ENCODE peak calls at places on chromosomes 11 and 22, in four cellular contexts. O is HepG2; S is esophagus muscularis mucosa; L is CD8-positive, alpha-beta T cell. X is an unnamed sample.
A peak's percentile ranks its signal among the peaks of the same experiment; 100 is the strongest.

GRCh38 chr11:7651700-7652099 is 21.6 kb downstream of the CYB5R2 start:
- DNase-seq in O (no peak), S (no peak), L (no peak), X (no peak)

GRCh38 chr11:130137999-130138398 is 21.6 kb upstream of the ST14 start:
- DNase-seq in O (no peak), S (no peak), L (no peak), X (no peak)

GRCh38 chr22:40922484-40923303 is 28.5 kb upstream of the RBX1 start:
- DNase-seq in O (peak; percentile 40), S (no peak), L (no peak), X (peak; percentile 56)

GRCh38 chr22:24954856-24955255 is 2.3 kb downstream of the KIAA1671 start:
- DNase-seq in O (no peak), S (no peak), L (no peak), X (no peak)

GRCh38 chr11:15101072-15101701 is 13.5 kb upstream of the INSC start:
- DNase-seq in O (peak; percentile 39), S (peak; percentile 86), L (peak; percentile 30), X (peak; percentile 71)

GRCh38 chr11:77999446-77999845 is 5.0 kb upstream of the INTS4 start:
- DNase-seq in O (no peak), S (no peak), L (no peak), X (no peak)

GRCh38 chr11:128888034-128888985 is 2.8 kb upstream of the KCNJ5 start:
- DNase-seq in O (no peak), S (no peak), L (no peak), X (no peak)

GRCh38 chr11:114063829-114064201 is 4.3 kb downstream of the ZBTB16 start:
- DNase-seq in O (no peak), S (no peak), L (no peak), X (no peak)

GRCh38 chr11:15773024-15773423 is 583.3 kb downstream of the SOX6 start:
- DNase-seq in O (no peak), S (no peak), L (no peak), X (no peak)

GRCh38 chr11:69481393-69481844 is at the start of gene LINC01488:
- DNase-seq in O (no peak), S (no peak), L (no peak), X (no peak)

GRCh38 chr22:22431271-22432220 is 77.0 kb downstream of the ZNF280B start:
- DNase-seq in O (peak; percentile 49), S (no peak), L (peak; percentile 49), X (peak; percentile 71)

GRCh38 chr11:20840341-20840740 is 171.0 kb downstream of the NELL1 start:
- DNase-seq in O (no peak), S (no peak), L (no peak), X (no peak)

GRCh38 chr11:109184376-109184775 is 237.6 kb upstream of the C11orf87 start:
- DNase-seq in O (no peak), S (no peak), L (no peak), X (no peak)

GRCh38 chr22:40694409-40694808 is 15.1 kb downstream of the MCHR1 start:
- DNase-seq in O (no peak), S (no peak), L (no peak), X (no peak)

GRCh38 chr11:62680825-62681240 is 2.0 kb upstream of the UBXN1 start:
- DNase-seq in O (peak; percentile 80), S (no peak), L (peak; percentile 44), X (peak; percentile 66)

GRCh38 chr22:49569286-49570031 is 258.2 kb downstream of the BRD1 start:
- DNase-seq in O (no peak), S (no peak), L (no peak), X (peak; percentile 22)

GRCh38 chr11:69122642-69123431 is 32.9 kb upstream of the SMIM38 start:
- DNase-seq in O (peak; percentile 91), S (no peak), L (peak; percentile 75), X (peak; percentile 98)

GRCh38 chr11:36411202-36411640 is 98.9 kb downstream of the TRAF6 start:
- DNase-seq in O (no peak), S (no peak), L (no peak), X (no peak)

GRCh38 chr11:104700609-104701008 is 197.7 kb downstream of the CASP12 start:
- DNase-seq in O (no peak), S (no peak), L (no peak), X (no peak)

GRCh38 chr22:18067548-18068341 is 10.0 kb upstream of the PEX26 start:
- DNase-seq in O (no peak), S (no peak), L (no peak), X (no peak)

GRCh38 chr11:66080055-66080817 is 10.2 kb downstream of the PACS1 start:
- DNase-seq in O (peak; percentile 34), S (no peak), L (peak; percentile 84), X (peak; percentile 38)

GRCh38 chr22:29877620-29878019 is 5.4 kb upstream of the MTMR3 start:
- DNase-seq in O (no peak), S (no peak), L (no peak), X (no peak)

GRCh38 chr22:30893434-30894370 is 74.9 kb downstream of the MORC2 start:
- DNase-seq in O (no peak), S (no peak), L (no peak), X (no peak)

GRCh38 chr22:22458896-22459588 is 49.5 kb downstream of the ZNF280B start:
- DNase-seq in O (no peak), S (no peak), L (no peak), X (no peak)

GRCh38 chr11:1759151-1759850 is 4.4 kb downstream of the CTSD start:
- DNase-seq in O (no peak), S (no peak), L (peak; percentile 9), X (no peak)

GRCh38 chr22:38947321-38948112 is 9.9 kb upstream of the APOBEC3A start:
- DNase-seq in O (no peak), S (no peak), L (no peak), X (no peak)

GRCh38 chr11:10646005-10646404 is 47.5 kb downstream of the IRAG1 start:
- DNase-seq in O (no peak), S (no peak), L (no peak), X (no peak)

GRCh38 chr11:133966924-133967598 is 10.3 kb upstream of the IGSF9B start:
- DNase-seq in O (no peak), S (no peak), L (peak; percentile 72), X (no peak)

GRCh38 chr11:44306469-44307244 is 3.3 kb downstream of the ALX4 start:
- DNase-seq in O (no peak), S (no peak), L (peak; percentile 4), X (no peak)

GRCh38 chr22:42271191-42271813 is 849 bp upstream of the TCF20 start:
- DNase-seq in O (no peak), S (no peak), L (no peak), X (no peak)

GRCh38 chr11:127376316-127376715 is 375.7 kb upstream of the KIRREL3 start:
- DNase-seq in O (no peak), S (no peak), L (no peak), X (no peak)

GRCh38 chr11:96215826-96216225 is 127.2 kb downstream of the MAML2 start:
- DNase-seq in O (no peak), S (no peak), L (no peak), X (no peak)
- H3K4me1 ChIP-seq in O (peaks cover 65% of the 10 kb centered on the region), S (peaks cover 69% of the 10 kb centered on the region), L (peaks cover 100% of the 10 kb centered on the region), X (peaks cover 51% of the 10 kb centered on the region)

GRCh38 chr11:68015467-68015866 is 5.3 kb downstream of the ALDH3B1 start:
- DNase-seq in O (no peak), S (no peak), L (no peak), X (no peak)

GRCh38 chr11:68014966-68015447 is 4.9 kb downstream of the ALDH3B1 start:
- DNase-seq in O (no peak), S (no peak), L (no peak), X (no peak)

GRCh38 chr11:68017858-68018729 is 8.0 kb downstream of the ALDH3B1 start:
- DNase-seq in O (no peak), S (no peak), L (no peak), X (no peak)

GRCh38 chr11:68016904-68017817 is 7.0 kb downstream of the ALDH3B1 start:
- DNase-seq in O (peak; percentile 94), S (no peak), L (no peak), X (peak; percentile 75)

GRCh38 chr11:68016161-68016903 is 6.2 kb downstream of the ALDH3B1 start:
- DNase-seq in O (no peak), S (no peak), L (no peak), X (no peak)
- H3K4me1 ChIP-seq in O (peaks cover 93% of the 10 kb centered on the region), S (peaks cover 48% of the 10 kb centered on the region), L (no peaks in the 10 kb centered on the region), X (peaks cover 42% of the 10 kb centered on the region)

DNA sequence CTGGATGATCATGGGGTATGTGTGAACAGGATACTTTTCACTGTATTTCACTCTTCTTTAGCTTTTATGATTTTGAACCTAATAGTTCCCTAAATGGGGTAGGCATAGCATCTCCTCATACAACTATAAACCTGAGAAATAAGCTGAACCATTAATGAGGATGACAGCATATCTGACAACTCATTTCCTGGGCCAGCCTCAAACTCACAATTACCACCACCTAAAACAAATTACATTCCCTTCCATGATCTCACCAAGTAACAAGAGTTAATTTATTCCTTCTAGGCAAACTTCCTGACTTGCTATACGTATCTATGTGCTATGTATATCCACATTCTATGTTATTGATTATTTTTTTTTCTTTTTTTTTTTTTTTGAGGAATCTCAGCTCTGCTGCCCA is 23.0 kb downstream of the SIK3 start:
- DNase-seq in O (no peak), S (no peak), L (no peak), X (no peak)
- H3K4me1 ChIP-seq in O (peaks cover 71% of the 10 kb centered on the region), S (peaks cover 79% of the 10 kb centered on the region), L (peaks cover 33% of the 10 kb centered on the region), X (peaks cover 67% of the 10 kb centered on the region)

GRCh38 chr11:111635706-111636045 is 33.4 kb downstream of the SIK2 start:
- DNase-seq in O (no peak), S (no peak), L (no peak), X (no peak)

GRCh38 chr11:111633248-111633647 is 31.0 kb downstream of the SIK2 start:
- DNase-seq in O (peak; percentile 90), S (no peak), L (no peak), X (no peak)

GRCh38 chr11:111633756-111634362 is 31.6 kb downstream of the SIK2 start:
- DNase-seq in O (peak; percentile 51), S (no peak), L (no peak), X (no peak)

GRCh38 chr11:111632798-111633197 is 30.5 kb downstream of the SIK2 start:
- DNase-seq in O (no peak), S (no peak), L (no peak), X (no peak)

GRCh38 chr11:111634981-111635705 is 32.9 kb downstream of the SIK2 start:
- DNase-seq in O (no peak), S (no peak), L (no peak), X (no peak)
- H3K4me1 ChIP-seq in O (peaks cover 58% of the 10 kb centered on the region), S (peaks cover 47% of the 10 kb centered on the region), L (peaks cover 8% of the 10 kb centered on the region), X (peaks cover 32% of the 10 kb centered on the region)

DNA sequence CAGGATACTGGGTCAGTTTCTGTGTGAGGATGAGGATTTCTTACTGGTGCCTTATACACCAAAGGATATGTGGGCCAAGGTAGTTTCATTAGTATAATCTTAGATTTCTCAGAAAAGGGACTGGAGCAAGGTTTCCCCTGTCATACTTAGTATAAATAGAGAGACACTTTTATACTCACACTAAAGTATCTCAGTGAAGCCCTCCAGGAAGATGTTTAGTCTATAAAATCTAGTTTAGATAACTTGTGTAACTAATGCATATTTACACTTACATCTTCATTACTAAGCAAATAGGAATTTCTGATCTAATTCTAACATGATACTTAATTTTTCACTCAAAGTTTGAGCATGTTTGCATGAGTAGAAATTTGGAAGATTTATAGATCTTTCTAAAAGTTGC is 11.1 kb downstream of the EMSY start:
- DNase-seq in O (no peak), S (no peak), L (no peak), X (no peak)
- H3K4me1 ChIP-seq in O (no peaks in the 10 kb centered on the region), S (peaks cover 12% of the 10 kb centered on the region), L (no peaks in the 10 kb centered on the region), X (peaks cover 55% of the 10 kb centered on the region)